ENCODE peak calls at places on chromosomes 13 and 19, in five cellular contexts. B, R, K, S and U are unnamed samples.
A peak's percentile ranks its signal among the peaks of the same experiment; 100 is the strongest.

GRCh38 chr19:55115446-55116065 is 1.9 kb downstream of the PPP1R12C start:
- DNase-seq in B (no peak), R (no peak), K (no peak), S (no peak), U (no peak)

GRCh38 chr13:24644051-24644450 is 36.2 kb upstream of the ATP12A start:
- DNase-seq in S (no peak), K (no peak), B (no peak), R (no peak), U (no peak)

GRCh38 chr13:72920097-72920496 is 138.2 kb downstream of the PIBF1 start:
- DNase-seq in K (no peak), S (no peak), R (no peak), B (no peak), U (no peak)

GRCh38 chr19:2905918-2906519 is 5.3 kb downstream of the ZNF57 start:
- DNase-seq in K (no peak), B (no peak), S (no peak), R (no peak), U (no peak)

GRCh38 chr13:35549481-35549880 is 73.0 kb upstream of the MAB21L1 start:
- DNase-seq in B (no peak), K (no peak), S (no peak), R (no peak), U (no peak)

GRCh38 chr19:19488875-19489690 is 26.3 kb downstream of the TSSK6 start:
- DNase-seq in R (peak; percentile 34), S (peak; percentile 95), K (peak; percentile 90), B (peak; percentile 65), U (peak; percentile 76)

GRCh38 chr19:4089400-4089908 is 22.8 kb upstream of the ZBTB7A start:
- DNase-seq in R (peak; percentile 17), B (no peak), K (no peak), S (peak; percentile 86), U (no peak)

GRCh38 chr13:78317030-78317429 is 286.3 kb downstream of the POU4F1 start:
- DNase-seq in R (no peak), B (peak; percentile 55), K (no peak), S (peak; percentile 3), U (no peak)

GRCh38 chr13:113744197-113745000 is 14.6 kb upstream of the TMEM255B start:
- DNase-seq in K (no peak), S (no peak), B (no peak), R (no peak), U (no peak)

GRCh38 chr13:40565282-40566148 is 100.9 kb downstream of the FOXO1 start:
- DNase-seq in K (no peak), B (no peak), R (no peak), S (no peak), U (no peak)

GRCh38 chr13:93881418-93881817 is 598.1 kb downstream of the DCT start:
- DNase-seq in R (no peak), S (no peak), B (no peak), K (no peak), U (no peak)

GRCh38 chr19:7559102-7559501 is 23.6 kb downstream of the PNPLA6 start:
- DNase-seq in R (no peak), B (no peak), S (no peak), K (no peak), U (no peak)